ENCODE peak calls at places on chromosome 18, in four cellular contexts. One of them, this sample, is unnamed.

GRCh38 chr18:11859282-11859797 is 8.1 kb downstream of the CHMP1B start:
- DNase-seq in fibroblast of lung: no peak
- DNase-seq in cardiac fibroblast: no peak
- DNase-seq in PC-3: peak
- DNase-seq in this sample: no peak

GRCh38 chr18:39648616-39649015 is 2083.0 kb upstream of the CELF4 start:
- DNase-seq in PC-3: no peak
- DNase-seq in cardiac fibroblast: no peak
- DNase-seq in fibroblast of lung: no peak
- DNase-seq in this sample: no peak

GRCh38 chr18:55988537-55988936 is 400.5 kb upstream of the TCF4 start:
- DNase-seq in fibroblast of lung: peak
- DNase-seq in PC-3: no peak
- DNase-seq in cardiac fibroblast: peak
- DNase-seq in this sample: peak

GRCh38 chr18:2715990-2716389 is 60.5 kb downstream of the SMCHD1 start:
- DNase-seq in fibroblast of lung: peak
- DNase-seq in PC-3: no peak
- DNase-seq in cardiac fibroblast: peak
- DNase-seq in this sample: no peak

GRCh38 chr18:32469691-32470131 is 971 bp downstream of the GAREM1 start:
- DNase-seq in PC-3: peak
- DNase-seq in fibroblast of lung: peak
- DNase-seq in cardiac fibroblast: peak
- DNase-seq in this sample: peak

GRCh38 chr18:41875094-41875780 is 79.8 kb upstream of the PIK3C3 start:
- DNase-seq in PC-3: peak
- DNase-seq in fibroblast of lung: peak
- DNase-seq in cardiac fibroblast: peak
- DNase-seq in this sample: peak

GRCh38 chr18:839224-840079 is 27.4 kb upstream of the YES1 start:
- DNase-seq in cardiac fibroblast: peak
- DNase-seq in fibroblast of lung: peak
- DNase-seq in PC-3: peak
- DNase-seq in this sample: peak

GRCh38 chr18:66048404-66048803 is 297.6 kb downstream of the CDH7 start:
- DNase-seq in PC-3: peak
- DNase-seq in cardiac fibroblast: no peak
- DNase-seq in fibroblast of lung: peak
- DNase-seq in this sample: no peak

GRCh38 chr18:596288-596881 is 403 bp upstream of the CLUL1 start:
- DNase-seq in cardiac fibroblast: no peak
- DNase-seq in PC-3: peak
- DNase-seq in fibroblast of lung: peak
- DNase-seq in this sample: no peak

GRCh38 chr18:21321711-21322110 is 79.7 kb downstream of the GREB1L start:
- DNase-seq in fibroblast of lung: no peak
- DNase-seq in PC-3: no peak
- DNase-seq in cardiac fibroblast: no peak
- DNase-seq in this sample: no peak

GRCh38 chr18:62720048-62720447 is 4.7 kb downstream of the PHLPP1 start:
- DNase-seq in fibroblast of lung: peak
- DNase-seq in cardiac fibroblast: no peak
- DNase-seq in PC-3: no peak
- DNase-seq in this sample: no peak

GRCh38 chr18:3411854-3412268 is 38.1 kb upstream of the TGIF1 start:
- DNase-seq in PC-3: no peak
- DNase-seq in fibroblast of lung: peak
- DNase-seq in cardiac fibroblast: peak
- DNase-seq in this sample: peak

GRCh38 chr18:13614701-13615288 is 111.6 kb downstream of the FAM210A start:
- DNase-seq in PC-3: no peak
- DNase-seq in cardiac fibroblast: no peak
- DNase-seq in fibroblast of lung: no peak
- DNase-seq in this sample: no peak

GRCh38 chr18:39806519-39806918 is 2148.5 kb upstream of the PIK3C3 start:
- DNase-seq in fibroblast of lung: peak
- DNase-seq in cardiac fibroblast: peak
- DNase-seq in PC-3: peak
- DNase-seq in this sample: peak

GRCh38 chr18:63223837-63224236 is 95.7 kb downstream of the BCL2 start:
- DNase-seq in PC-3: no peak
- DNase-seq in fibroblast of lung: no peak
- DNase-seq in cardiac fibroblast: no peak
- DNase-seq in this sample: no peak

GRCh38 chr18:56421641-56422040 is 216.8 kb downstream of the TXNL1 start:
- DNase-seq in cardiac fibroblast: no peak
- DNase-seq in PC-3: no peak
- DNase-seq in fibroblast of lung: no peak
- DNase-seq in this sample: no peak

GRCh38 chr18:57443247-57443646 is 8.1 kb downstream of the ONECUT2 start:
- DNase-seq in cardiac fibroblast: no peak
- DNase-seq in PC-3: no peak
- DNase-seq in fibroblast of lung: no peak
- DNase-seq in this sample: no peak

GRCh38 chr18:75483662-75484061 is 56.2 kb upstream of the SMIM21 start:
- DNase-seq in PC-3: no peak
- DNase-seq in cardiac fibroblast: no peak
- DNase-seq in fibroblast of lung: no peak
- DNase-seq in this sample: no peak

GRCh38 chr18:13613099-13613498 is 113.3 kb downstream of the FAM210A start:
- DNase-seq in fibroblast of lung: no peak
- DNase-seq in PC-3: no peak
- DNase-seq in cardiac fibroblast: no peak
- DNase-seq in this sample: no peak

GRCh38 chr18:58871514-58872490 is 7.1 kb downstream of the ZNF532 start:
- DNase-seq in PC-3: no peak
- DNase-seq in cardiac fibroblast: no peak
- DNase-seq in fibroblast of lung: no peak
- DNase-seq in this sample: peak

GRCh38 chr18:36186461-36187137 is 698 bp upstream of the MOCOS start:
- DNase-seq in PC-3: peak
- DNase-seq in cardiac fibroblast: peak
- DNase-seq in fibroblast of lung: peak
- DNase-seq in this sample: no peak

GRCh38 chr18:65750421-65751144 is at the start of gene CDH7:
- DNase-seq in cardiac fibroblast: no peak
- DNase-seq in PC-3: peak
- DNase-seq in fibroblast of lung: peak
- DNase-seq in this sample: no peak

GRCh38 chr18:80249217-80250093 is 2.1 kb upstream of the PARD6G start:
- DNase-seq in PC-3: peak
- DNase-seq in fibroblast of lung: peak
- DNase-seq in cardiac fibroblast: no peak
- DNase-seq in this sample: no peak

GRCh38 chr18:80244956-80245730 is 2.2 kb downstream of the PARD6G start:
- DNase-seq in PC-3: no peak
- DNase-seq in fibroblast of lung: no peak
- DNase-seq in cardiac fibroblast: no peak
- DNase-seq in this sample: no peak

GRCh38 chr18:80246656-80247402 is 485 bp downstream of the PARD6G start:
- DNase-seq in fibroblast of lung: peak
- DNase-seq in PC-3: peak
- DNase-seq in cardiac fibroblast: peak
- DNase-seq in this sample: no peak

GRCh38 chr18:80245781-80246655 is 1.3 kb downstream of the PARD6G start:
- DNase-seq in fibroblast of lung: peak
- DNase-seq in cardiac fibroblast: no peak
- DNase-seq in PC-3: no peak
- DNase-seq in this sample: no peak

DNA sequence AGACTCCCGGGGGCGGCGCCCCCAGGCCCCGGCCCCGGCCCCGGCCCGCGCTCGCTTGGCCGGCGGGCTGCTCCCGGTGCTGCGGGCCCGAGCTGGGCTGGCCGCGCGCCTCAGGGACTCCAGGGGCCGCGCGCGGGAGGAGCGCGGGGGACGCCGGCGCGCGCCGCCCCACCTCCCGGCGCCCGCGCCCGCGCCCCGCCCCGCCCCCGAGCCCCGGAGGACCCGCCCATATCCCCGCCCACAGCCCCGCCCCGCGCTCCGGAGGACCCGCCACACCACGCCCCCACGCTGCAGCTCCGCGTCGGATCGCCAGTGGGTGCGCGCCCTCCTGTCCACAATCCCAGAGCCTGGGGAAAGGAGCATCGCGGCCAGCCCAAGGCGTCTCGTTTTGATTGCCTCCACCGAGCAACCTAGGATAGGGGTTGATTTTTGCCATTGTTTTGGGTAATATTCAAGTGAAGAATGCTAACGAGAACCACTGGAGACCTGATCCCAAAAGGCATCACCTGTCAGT is at the start of gene PARD6G:
- DNase-seq in PC-3: peak
- DNase-seq in cardiac fibroblast: peak
- DNase-seq in fibroblast of lung: peak
- DNase-seq in this sample: peak
- TF ChIP-seq CTCF in PC-3: no peak
- TF ChIP-seq CTCF in cardiac fibroblast: peak
- TF ChIP-seq CTCF in fibroblast of lung: peak
- TF ChIP-seq CTCF in this sample: peak

GRCh38 chr18:8705280-8705940 is at the start of gene MTCL1:
- DNase-seq in PC-3: peak
- DNase-seq in cardiac fibroblast: peak
- DNase-seq in fibroblast of lung: peak
- DNase-seq in this sample: peak

GRCh38 chr18:8706981-8707940 is 1.9 kb downstream of the MTCL1 start:
- DNase-seq in cardiac fibroblast: peak
- DNase-seq in fibroblast of lung: peak
- DNase-seq in PC-3: peak
- DNase-seq in this sample: peak

GRCh38 chr18:8706545-8706980 is 1.2 kb downstream of the MTCL1 start:
- DNase-seq in cardiac fibroblast: no peak
- DNase-seq in PC-3: peak
- DNase-seq in fibroblast of lung: peak
- DNase-seq in this sample: no peak

GRCh38 chr18:8704361-8705279 is 736 bp upstream of the MTCL1 start:
- DNase-seq in cardiac fibroblast: peak
- DNase-seq in fibroblast of lung: peak
- DNase-seq in PC-3: peak
- DNase-seq in this sample: peak

GRCh38 chr18:8705941-8706544 is 687 bp downstream of the MTCL1 start:
- DNase-seq in fibroblast of lung: no peak
- DNase-seq in cardiac fibroblast: no peak
- DNase-seq in PC-3: peak
- DNase-seq in this sample: no peak
- H3K4me3 ChIP-seq in fibroblast of lung: peak
- H3K4me3 ChIP-seq in cardiac fibroblast: peak
- H3K4me3 ChIP-seq in PC-3: peak
- H3K4me3 ChIP-seq in this sample: peak

GRCh38 chr18:79396431-79397287 is 929 bp downstream of the NFATC1 start:
- DNase-seq in PC-3: peak
- DNase-seq in fibroblast of lung: peak
- DNase-seq in cardiac fibroblast: peak
- DNase-seq in this sample: peak
- TF ChIP-seq CTCF in PC-3: no peak
- TF ChIP-seq CTCF in fibroblast of lung: no peak
- TF ChIP-seq CTCF in cardiac fibroblast: no peak
- TF ChIP-seq CTCF in this sample: no peak

DNA sequence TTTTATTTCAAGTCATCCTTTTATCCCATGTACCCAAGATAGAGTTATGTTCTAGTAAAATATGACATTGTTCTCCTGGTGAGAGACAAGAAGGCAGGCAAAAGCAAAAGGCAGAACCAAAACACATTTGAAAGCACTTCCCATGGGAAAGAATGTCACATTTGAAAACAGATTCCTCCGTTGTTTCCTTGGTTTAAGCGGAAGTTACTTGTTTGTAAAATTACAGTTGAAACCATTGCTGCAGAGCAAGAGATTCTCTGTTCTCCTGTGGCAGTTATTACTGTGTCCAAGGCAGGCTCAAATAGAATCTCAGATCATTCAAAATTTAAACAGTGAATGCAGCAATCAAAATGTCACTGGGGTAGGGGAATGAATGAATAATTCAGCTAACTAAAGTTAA is 149.6 kb downstream of the MTCL1 start:
- DNase-seq in PC-3: no peak
- DNase-seq in cardiac fibroblast: no peak
- DNase-seq in fibroblast of lung: no peak
- DNase-seq in this sample: no peak
- H3K4me3 ChIP-seq in PC-3: no peak
- H3K4me3 ChIP-seq in cardiac fibroblast: no peak
- H3K4me3 ChIP-seq in fibroblast of lung: no peak
- H3K4me3 ChIP-seq in this sample: no peak

DNA sequence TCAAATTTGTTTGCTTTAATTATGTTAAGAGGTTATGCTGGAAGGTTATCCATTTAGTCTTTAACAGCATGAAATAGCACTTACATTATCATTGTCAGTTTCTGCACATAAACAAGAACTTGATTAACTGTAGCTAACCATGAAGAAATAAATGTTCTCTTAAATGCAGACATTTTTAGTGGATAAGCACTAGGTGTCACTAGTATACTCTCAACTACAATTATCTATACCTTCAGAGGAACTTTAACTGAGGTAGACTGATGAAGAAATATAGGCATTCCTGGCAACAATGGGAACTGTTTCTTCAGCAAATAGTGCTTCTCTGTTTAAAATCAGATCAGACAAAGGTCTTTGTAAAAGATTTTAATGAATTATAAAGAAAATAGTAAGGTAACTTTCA is 178.8 kb upstream of the CHST9 start:
- DNase-seq in fibroblast of lung: peak
- DNase-seq in cardiac fibroblast: peak
- DNase-seq in PC-3: peak
- DNase-seq in this sample: peak
- TF ChIP-seq CTCF in fibroblast of lung: no peak
- TF ChIP-seq CTCF in cardiac fibroblast: peak
- TF ChIP-seq CTCF in PC-3: peak
- TF ChIP-seq CTCF in this sample: peak

This sample was measured in choroid plexus epithelial cell.